ENCODE peak calls at places on chromosomes 5 and 9, in nine cellular contexts. D is cardiac fibroblast, A is neural crest cell, O is foreskin fibroblast, W is endothelial cell of umbilical vein, U is endothelial cell, N is MM.1S, P is mucosa of descending colon, Q is fibroblast of the aortic adventitia. M is an unnamed sample.

GRCh38 chr9:121768416-121769015 is 117.1 kb downstream of the DAB2IP start:
- DNase-seq in N (no peak), U (no peak), A (no peak), P (peak), O (no peak), D (no peak), W (no peak), Q (no peak), M (no peak)

GRCh38 chr5:174323878-174324281 is 278.4 kb downstream of the NSG2 start:
- DNase-seq in W (no peak), A (peak), U (peak), Q (no peak), D (peak), N (peak), O (no peak), P (no peak), M (peak)

GRCh38 chr9:83296123-83296522 is 233.2 kb upstream of the RASEF start:
- DNase-seq in N (peak), D (no peak), O (no peak), W (no peak), U (no peak), Q (no peak), A (no peak), P (no peak), M (no peak)

GRCh38 chr5:145161384-145161783 is 673.8 kb downstream of the PRELID2 start:
- DNase-seq in U (no peak), W (no peak), N (no peak), O (no peak), P (no peak), Q (no peak), D (no peak), A (no peak), M (no peak)

GRCh38 chr5:74641014-74641777 is 668 bp upstream of the ENC1 start:
- DNase-seq in O (peak), Q (peak), W (peak), N (peak), P (peak), U (peak), A (peak), D (peak), M (peak)

GRCh38 chr5:121189569-121190305 is 661.9 kb upstream of the FTMT start:
- DNase-seq in W (peak), P (no peak), O (peak), Q (peak), N (no peak), D (peak), U (no peak), A (no peak), M (peak)

GRCh38 chr9:134659688-134660131 is 18.1 kb downstream of the COL5A1 start:
- DNase-seq in A (no peak), O (no peak), P (peak), N (no peak), Q (peak), W (no peak), D (no peak), U (no peak), M (no peak)

GRCh38 chr5:53962306-53962705 is 348.1 kb downstream of the ARL15 start:
- DNase-seq in U (no peak), Q (no peak), P (no peak), W (no peak), D (no peak), O (no peak), A (no peak), N (no peak), M (no peak)

GRCh38 chr5:84344788-84345187 is 39.9 kb downstream of the EDIL3 start:
- DNase-seq in P (no peak), U (no peak), D (no peak), Q (no peak), O (no peak), A (no peak), N (no peak), W (no peak), M (no peak)

GRCh38 chr5:144369001-144369400 is 198.3 kb downstream of the KCTD16 start:
- DNase-seq in O (no peak), D (no peak), N (no peak), U (no peak), Q (no peak), P (no peak), A (no peak), W (no peak), M (no peak)

GRCh38 chr9:115456515-115456914 is 338.6 kb upstream of the TNC start:
- DNase-seq in N (no peak), D (no peak), P (no peak), Q (peak), W (no peak), O (no peak), A (no peak), U (no peak), M (no peak)

GRCh38 chr9:136576269-136576626 is 30.4 kb upstream of the NOTCH1 start:
- DNase-seq in A (no peak), P (no peak), U (no peak), O (no peak), Q (peak), D (peak), W (no peak), N (no peak), M (peak)

GRCh38 chr9:37574996-37575395 is 1.2 kb downstream of the FBXO10 start:
- DNase-seq in N (no peak), P (no peak), D (peak), Q (no peak), U (no peak), W (peak), A (no peak), O (peak), M (no peak)

GRCh38 chr5:176647030-176647869 is at the start of gene TSPAN17:
- DNase-seq in A (peak), D (peak), N (peak), U (peak), P (peak), O (peak), Q (peak), W (peak), M (peak)

GRCh38 chr5:9686211-9686610 is 56.1 kb upstream of the TAS2R1 start:
- DNase-seq in P (no peak), D (peak), Q (peak), A (no peak), U (no peak), N (no peak), W (no peak), O (peak), M (no peak)

GRCh38 chr9:93258419-93258817 is 74.5 kb downstream of the WNK2 start:
- DNase-seq in N (no peak), Q (no peak), D (no peak), A (no peak), W (no peak), U (no peak), O (no peak), P (no peak), M (no peak)

GRCh38 chr5:137310051-137310730 is 188.9 kb downstream of the SPOCK1 start:
- DNase-seq in A (no peak), W (peak), P (no peak), D (peak), U (no peak), O (peak), Q (peak), N (no peak), M (peak)

GRCh38 chr9:105413486-105414068 is 34.3 kb upstream of the FSD1L start:
- DNase-seq in D (peak), Q (peak), A (no peak), U (no peak), W (peak), P (no peak), O (peak), N (no peak), M (peak)

GRCh38 chr5:120062515-120062917 is 401.6 kb upstream of the PRR16 start:
- DNase-seq in D (peak), Q (no peak), P (no peak), U (no peak), N (no peak), A (no peak), O (peak), W (no peak), M (no peak)

GRCh38 chr9:75788006-75788634 is 102.4 kb upstream of the PCSK5 start:
- DNase-seq in D (peak), A (no peak), Q (peak), P (no peak), N (no peak), W (no peak), U (no peak), O (no peak), M (no peak)

GRCh38 chr5:80591352-80591751 is 21.3 kb upstream of the ANKRD34B start:
- DNase-seq in N (no peak), W (no peak), D (peak), Q (peak), U (no peak), P (no peak), A (no peak), O (no peak), M (no peak)

GRCh38 chr5:80592761-80593160 is 22.7 kb upstream of the ANKRD34B start:
- DNase-seq in A (no peak), O (no peak), Q (no peak), P (no peak), W (no peak), N (no peak), D (no peak), U (no peak), M (no peak)

GRCh38 chr5:80590766-80591165 is 20.7 kb upstream of the ANKRD34B start:
- DNase-seq in O (no peak), A (no peak), N (no peak), P (no peak), W (no peak), Q (no peak), U (no peak), D (no peak), M (no peak)

GRCh38 chr5:80594810-80595209 is 24.7 kb upstream of the ANKRD34B start:
- DNase-seq in N (no peak), P (no peak), W (no peak), Q (no peak), U (no peak), D (no peak), O (no peak), A (no peak), M (no peak)

DNA sequence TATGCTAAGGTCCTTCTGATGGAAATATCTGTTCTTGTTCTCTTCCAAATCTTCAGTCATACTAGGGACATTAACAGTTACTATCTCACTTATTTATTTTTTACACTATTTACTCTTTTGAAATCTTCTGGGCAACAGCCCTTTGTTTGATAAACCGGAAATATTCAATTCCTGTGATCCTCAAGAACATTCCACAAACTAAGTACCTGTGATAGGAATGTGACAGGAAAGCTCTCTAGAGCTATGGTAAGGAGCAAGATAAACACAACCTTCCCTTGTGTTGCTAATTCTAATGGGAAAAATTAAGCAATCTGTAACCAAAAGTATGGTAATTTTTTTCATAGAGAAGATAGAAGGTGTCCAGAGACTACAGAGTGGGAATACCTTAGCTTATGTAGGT is 22.0 kb upstream of the ANKRD34B start:
- DNase-seq in P (no peak), N (no peak), U (no peak), O (no peak), Q (no peak), A (no peak), D (no peak), W (no peak), M (no peak)
- TF ChIP-seq CTCF in P (no peak), N (no peak), U (no peak), O (no peak), Q (no peak), A (no peak), D (no peak), W (no peak), M (no peak)

GRCh38 chr5:172648755-172649154 is 7.7 kb downstream of the NEURL1B start:
- DNase-seq in P (no peak), D (no peak), N (no peak), A (no peak), Q (no peak), U (no peak), W (no peak), O (no peak), M (no peak)

GRCh38 chr5:172645271-172645670 is 4.2 kb downstream of the NEURL1B start:
- DNase-seq in A (no peak), Q (no peak), N (no peak), P (peak), O (no peak), D (no peak), W (no peak), U (no peak), M (no peak)

GRCh38 chr5:172647341-172648007 is 6.4 kb downstream of the NEURL1B start:
- DNase-seq in O (no peak), U (no peak), Q (no peak), W (no peak), N (no peak), A (no peak), D (no peak), P (peak), M (no peak)

GRCh38 chr5:172648008-172648359 is 6.9 kb downstream of the NEURL1B start:
- DNase-seq in N (no peak), D (no peak), U (no peak), Q (no peak), P (no peak), W (no peak), O (no peak), A (no peak), M (peak)

DNA sequence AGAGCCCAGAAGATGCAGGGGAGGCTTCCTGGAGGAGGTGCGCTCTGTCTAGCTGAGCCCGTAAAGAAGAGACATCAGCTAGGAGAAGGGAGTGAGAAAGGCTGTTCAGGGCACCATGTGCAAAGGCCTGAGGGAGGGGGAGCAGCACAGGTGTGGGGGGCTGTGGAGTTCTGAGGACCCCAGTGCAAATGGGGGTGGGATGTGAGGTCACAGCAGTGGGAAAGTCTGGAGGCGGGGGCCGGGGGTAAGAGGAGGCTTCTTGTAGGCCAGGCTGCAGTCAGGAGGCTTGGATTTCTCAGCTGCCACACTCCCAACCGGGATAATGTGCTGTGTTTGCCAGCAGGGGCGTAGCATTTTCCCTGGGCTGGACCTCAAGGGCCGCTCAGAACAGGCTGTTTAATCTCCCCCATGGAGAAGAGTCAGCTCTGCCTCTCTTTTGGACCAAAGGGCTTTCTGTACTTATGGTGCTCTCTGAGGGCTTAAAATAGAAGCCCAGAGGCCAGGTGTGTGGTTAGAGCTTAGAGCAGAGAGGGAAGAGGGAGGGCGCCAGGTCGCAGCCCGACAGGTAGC is 5.7 kb downstream of the NEURL1B start:
- DNase-seq in Q (peak), P (peak), A (no peak), O (no peak), N (no peak), U (peak), D (peak), W (no peak), M (no peak)
- TF ChIP-seq CTCF in Q (peak), P (peak), A (peak), O (peak), N (no peak), U (peak), D (peak), W (no peak), M (no peak)

DNA sequence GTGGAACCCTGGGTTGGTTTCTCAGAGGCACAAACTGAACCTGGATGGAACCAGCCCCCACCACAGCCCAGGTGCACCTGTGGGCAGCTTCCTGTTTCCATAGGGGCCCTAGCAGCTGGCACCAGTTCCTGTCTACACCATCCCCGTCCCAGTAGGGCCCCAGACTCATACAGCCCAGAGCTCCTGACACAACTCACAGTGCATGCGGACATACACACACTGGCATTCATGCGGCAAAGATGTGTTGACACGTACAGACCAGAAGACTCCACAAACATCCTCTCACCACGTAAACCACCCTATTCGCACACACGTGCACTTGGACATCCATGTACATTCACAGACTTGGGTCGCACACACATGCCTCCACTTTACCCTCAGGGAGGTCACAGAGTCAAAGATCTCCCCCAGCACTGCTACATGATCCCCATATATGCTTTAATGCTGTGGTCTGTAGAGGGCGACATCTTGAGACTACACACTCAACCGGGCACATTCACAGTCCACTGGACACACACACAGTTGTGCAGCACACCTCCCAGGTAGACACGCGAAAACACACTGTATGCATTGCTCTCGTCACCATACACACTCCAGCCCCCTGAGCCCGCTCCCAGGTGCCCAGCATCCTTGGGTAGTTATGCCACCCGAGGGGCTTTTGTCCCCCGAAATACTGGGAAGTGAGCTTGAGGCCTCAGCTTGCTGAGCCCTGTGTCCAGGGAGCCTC is 22.4 kb downstream of the CXXC5 start:
- DNase-seq in P (no peak), A (no peak), N (peak), O (no peak), D (no peak), U (no peak), Q (no peak), W (peak), M (no peak)
- TF ChIP-seq CTCF in P (no peak), A (no peak), N (peak), O (peak), D (peak), U (no peak), Q (peak), W (peak), M (peak)

GRCh38 chr5:80093796-80094195 is 58.6 kb downstream of the THBS4 start:
- DNase-seq in U (no peak), O (no peak), Q (no peak), D (no peak), P (no peak), W (no peak), N (no peak), A (no peak), M (peak)
- TF ChIP-seq CTCF in U (no peak), O (no peak), Q (no peak), D (no peak), P (no peak), W (no peak), N (no peak), A (no peak), M (no peak)

GRCh38 chr5:132675936-132676689 is 2.3 kb downstream of the IL4 start:
- DNase-seq in N (no peak), P (no peak), U (no peak), A (no peak), O (no peak), W (no peak), Q (no peak), D (no peak), M (no peak)

GRCh38 chr5:132673939-132674630 is at the start of gene IL4:
- DNase-seq in A (no peak), U (no peak), W (no peak), N (no peak), D (no peak), P (no peak), Q (no peak), O (no peak), M (no peak)

GRCh38 chr5:132677682-132678400 is 4.1 kb downstream of the IL4 start:
- DNase-seq in Q (no peak), W (no peak), D (no peak), U (no peak), O (no peak), A (no peak), P (no peak), N (no peak), M (no peak)

GRCh38 chr5:132677191-132677590 is 3.4 kb downstream of the IL4 start:
- DNase-seq in D (peak), W (peak), A (no peak), N (no peak), P (no peak), O (peak), Q (peak), U (peak), M (peak)

GRCh38 chr5:132674671-132675506 is 1.1 kb downstream of the IL4 start:
- DNase-seq in A (no peak), U (no peak), D (peak), P (no peak), W (peak), Q (peak), N (no peak), O (peak), M (peak)
- TF ChIP-seq CTCF in A (no peak), U (no peak), D (no peak), P (no peak), W (no peak), Q (no peak), N (no peak), O (no peak), M (no peak)

GRCh38 chr5:94181940-94182339 is 436.5 kb downstream of the KIAA0825 start:
- DNase-seq in A (no peak), N (no peak), U (no peak), P (no peak), D (peak), W (no peak), Q (no peak), O (no peak), M (peak)
- TF ChIP-seq CTCF in A (peak), N (no peak), U (no peak), P (no peak), D (peak), W (no peak), Q (no peak), O (no peak), M (no peak)

M was measured in Calu3.